ENCODE peak calls at places on chromosomes 11 and 22, in five cellular contexts. P is GM12865, R is fibroblast of lung, T is NB4, S is A549. W is an unnamed sample.

GRCh38 chr22:27846248-27846760 is 44.7 kb upstream of the MN1 start:
- DNase-seq in P (no peak), S (no peak), R (no peak), T (no peak), W (no peak)

GRCh38 chr11:62546937-62547625 is 475 bp upstream of the AHNAK start:
- DNase-seq in S (peak), P (no peak), T (peak), R (peak), W (peak)

GRCh38 chr11:123505546-123506299 is 75.7 kb downstream of the GRAMD1B start:
- DNase-seq in R (no peak), T (no peak), P (peak), S (no peak), W (peak)

GRCh38 chr11:83819936-83820549 is 533.9 kb upstream of the CCDC90B start:
- DNase-seq in P (peak), R (peak), T (peak), S (peak), W (no peak)

GRCh38 chr11:46279393-46280099 is 2.1 kb downstream of the CREB3L1 start:
- DNase-seq in T (no peak), P (no peak), R (peak), S (no peak), W (no peak)

GRCh38 chr22:30890689-30891442 is 77.7 kb downstream of the MORC2 start:
- DNase-seq in P (peak), T (peak), R (peak), S (peak), W (peak)

GRCh38 chr22:29689872-29690213 is 30.0 kb upstream of the CABP7 start:
- DNase-seq in P (peak), T (peak), S (no peak), R (peak), W (peak)

GRCh38 chr11:86484795-86485166 is 110.1 kb downstream of the CCDC81 start:
- DNase-seq in R (no peak), S (no peak), P (no peak), T (no peak), W (no peak)

GRCh38 chr11:118002541-118003019 is 16.4 kb downstream of the IL10RA start:
- DNase-seq in S (no peak), T (peak), P (no peak), R (peak), W (no peak)

GRCh38 chr11:67628710-67629385 is 889 bp downstream of the NUDT8 start:
- DNase-seq in R (no peak), T (no peak), P (no peak), S (no peak), W (no peak)

GRCh38 chr11:66313321-66314185 is 3.3 kb downstream of the CD248 start:
- DNase-seq in P (no peak), T (peak), R (peak), S (no peak), W (peak)

GRCh38 chr22:50140615-50141014 is 29.9 kb upstream of the PANX2 start:
- DNase-seq in P (no peak), R (peak), S (no peak), T (peak), W (no peak)

GRCh38 chr11:134654161-134654915 is 242.3 kb upstream of the B3GAT1 start:
- DNase-seq in T (no peak), P (no peak), S (no peak), R (no peak), W (no peak)

GRCh38 chr11:69903206-69903605 is 84.0 kb upstream of the FGF3 start:
- DNase-seq in S (no peak), P (no peak), R (no peak), T (no peak), W (no peak)

GRCh38 chr11:117256573-117256972 is 24.1 kb downstream of the RNF214 start:
- DNase-seq in P (no peak), R (peak), T (no peak), S (no peak), W (no peak)

GRCh38 chr11:71383461-71383860 is 64.7 kb downstream of the DHCR7 start:
- DNase-seq in T (no peak), P (peak), R (no peak), S (no peak), W (no peak)

GRCh38 chr22:28333106-28333505 is 346.5 kb downstream of the TTC28 start:
- DNase-seq in P (no peak), S (no peak), T (no peak), R (no peak), W (no peak)

GRCh38 chr11:46159694-46160093 is 38.4 kb upstream of the PHF21A start:
- DNase-seq in S (no peak), P (no peak), R (no peak), T (no peak), W (no peak)

GRCh38 chr11:61120865-61121831 is 18.9 kb downstream of the CD5 start:
- DNase-seq in R (peak), P (peak), T (no peak), S (no peak), W (no peak)

GRCh38 chr11:47464479-47464878 is 15.5 kb upstream of the RAPSN start:
- DNase-seq in R (peak), S (no peak), T (peak), P (no peak), W (peak)

GRCh38 chr11:68302256-68303054 is 9.9 kb upstream of the LRP5 start:
- DNase-seq in T (no peak), S (no peak), P (no peak), R (peak), W (no peak)

GRCh38 chr11:94581926-94582325 is 14.8 kb downstream of the PIWIL4 start:
- DNase-seq in T (no peak), S (no peak), P (peak), R (no peak), W (no peak)

GRCh38 chr22:32661737-32662586 is 139.5 kb upstream of the TIMP3 start:
- DNase-seq in S (no peak), P (no peak), T (no peak), R (peak), W (no peak)

GRCh38 chr11:44999068-44999467 is 48.4 kb upstream of the TP53I11 start:
- DNase-seq in P (no peak), R (no peak), T (no peak), S (no peak), W (no peak)

GRCh38 chr11:74321487-74322188 is 10.2 kb upstream of the P4HA3 start:
- DNase-seq in R (peak), P (peak), T (peak), S (no peak), W (peak)

GRCh38 chr22:50169774-50170341 is 673 bp upstream of the PANX2 start:
- DNase-seq in P (peak), T (peak), R (no peak), S (no peak), W (no peak)

GRCh38 chr22:48185071-48185470 is 1422.6 kb downstream of the TBC1D22A start:
- DNase-seq in T (no peak), R (no peak), S (no peak), P (no peak), W (no peak)

GRCh38 chr22:43236401-43237166 is 49.6 kb upstream of the TTLL12 start:
- DNase-seq in R (no peak), S (no peak), T (no peak), P (no peak), W (no peak)

DNA sequence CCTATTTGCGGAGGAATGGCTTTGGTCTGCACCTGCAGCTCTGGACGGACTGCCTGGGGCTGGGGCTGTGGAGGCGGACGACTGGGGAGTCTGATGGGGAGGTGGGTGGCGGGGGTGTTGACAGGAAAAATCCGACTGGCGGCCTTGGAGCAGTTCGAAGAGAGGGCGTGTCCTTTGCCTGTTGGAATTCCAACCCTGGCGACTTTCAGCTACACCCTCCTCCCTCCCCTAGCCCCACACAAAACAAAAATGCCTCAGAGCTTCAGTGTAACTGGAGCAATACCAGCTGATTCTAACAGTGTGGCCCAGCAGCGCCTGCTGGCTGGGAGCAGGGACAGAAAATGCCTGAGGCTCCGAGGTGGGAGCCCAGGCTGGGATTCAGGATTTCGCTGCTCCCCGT is 85.4 kb downstream of the ATXN10 start:
- DNase-seq in R (peak), P (no peak), S (no peak), T (no peak), W (peak)
- TF ChIP-seq CTCF in R (peak), P (no peak), S (no peak), T (no peak), W (no peak)

DNA sequence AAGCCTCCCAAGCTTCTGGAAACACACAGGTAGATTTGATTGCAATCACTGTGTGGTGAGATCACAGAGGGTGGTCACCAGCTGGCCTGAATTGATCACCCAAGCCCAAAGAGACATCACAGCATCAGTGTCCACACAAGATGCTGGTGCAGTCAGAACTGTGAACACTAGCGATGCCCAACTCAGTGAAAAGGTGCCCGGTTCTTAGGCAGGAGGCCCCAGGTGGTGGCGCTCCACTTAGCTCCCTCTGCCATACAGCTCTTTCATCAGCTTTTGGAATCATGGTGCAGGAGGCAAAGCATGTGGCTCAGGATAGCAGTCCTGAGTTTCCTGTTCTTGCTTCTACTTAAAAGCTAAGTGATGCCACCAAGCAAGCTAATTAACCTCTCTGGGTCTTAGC is 11.1 kb downstream of the DGCR2 start:
- DNase-seq in T (peak), S (no peak), R (no peak), P (no peak), W (no peak)
- TF ChIP-seq CTCF in T (no peak), S (no peak), R (no peak), P (no peak), W (no peak)

GRCh38 chr11:2186669-2187266 is 15.2 kb upstream of the TH start:
- DNase-seq in T (peak), S (peak), P (peak), R (no peak), W (peak)
- TF ChIP-seq CTCF in T (peak), S (peak), P (peak), R (peak), W (peak)

GRCh38 chr22:23984430-23984829 is 4.5 kb downstream of the GSTT2 start:
- DNase-seq in S (no peak), T (peak), P (peak), R (peak), W (no peak)
- TF ChIP-seq CTCF in S (peak), T (peak), P (peak), R (peak), W (no peak)